ENCODE peak calls at places on chromosomes 6 and 20, in eight cellular contexts. One of them, this sample, is unnamed.

GRCh38 chr6:46626228-46626909 is 26.2 kb downstream of the CYP39A1 start:
- DNase-seq in Panc1: no peak
- DNase-seq in hepatocyte: peak; percentile 24
- DNase-seq in heart left ventricle: no peak
- DNase-seq in mucosa of descending colon: no peak
- DNase-seq in ascending aorta: no peak
- DNase-seq in astrocyte: no peak
- DNase-seq in thoracic aorta: no peak
- DNase-seq in this sample: no peak

GRCh38 chr6:43907789-43908472 is 137.9 kb downstream of the VEGFA start:
- DNase-seq in Panc1: no peak
- DNase-seq in hepatocyte: no peak
- DNase-seq in heart left ventricle: peak; percentile 77
- DNase-seq in mucosa of descending colon: no peak
- DNase-seq in ascending aorta: no peak
- DNase-seq in astrocyte: no peak
- DNase-seq in thoracic aorta: no peak
- DNase-seq in this sample: no peak

GRCh38 chr6:18432180-18432579 is 45.0 kb downstream of the RNF144B start:
- DNase-seq in Panc1: peak; percentile 22
- DNase-seq in hepatocyte: no peak
- DNase-seq in heart left ventricle: no peak
- DNase-seq in mucosa of descending colon: no peak
- DNase-seq in ascending aorta: no peak
- DNase-seq in astrocyte: peak; percentile 70
- DNase-seq in thoracic aorta: no peak
- DNase-seq in this sample: no peak

GRCh38 chr6:12849420-12850200 is 133.0 kb downstream of the PHACTR1 start:
- DNase-seq in Panc1: no peak
- DNase-seq in hepatocyte: no peak
- DNase-seq in heart left ventricle: no peak
- DNase-seq in mucosa of descending colon: no peak
- DNase-seq in ascending aorta: no peak
- DNase-seq in astrocyte: peak; percentile 12
- DNase-seq in thoracic aorta: no peak
- DNase-seq in this sample: no peak

GRCh38 chr20:49187330-49188100 is 619 bp downstream of the STAU1 start:
- DNase-seq in Panc1: no peak
- DNase-seq in hepatocyte: peak; percentile 59
- DNase-seq in heart left ventricle: no peak
- DNase-seq in mucosa of descending colon: no peak
- DNase-seq in ascending aorta: no peak
- DNase-seq in astrocyte: no peak
- DNase-seq in thoracic aorta: no peak
- DNase-seq in this sample: no peak

GRCh38 chr6:158960046-158960445 is 40.0 kb downstream of the RSPH3 start:
- DNase-seq in Panc1: no peak
- DNase-seq in hepatocyte: no peak
- DNase-seq in heart left ventricle: no peak
- DNase-seq in mucosa of descending colon: no peak
- DNase-seq in ascending aorta: no peak
- DNase-seq in astrocyte: no peak
- DNase-seq in thoracic aorta: no peak
- DNase-seq in this sample: no peak

GRCh38 chr20:20411382-20411781 is 43.5 kb downstream of the INSM1 start:
- DNase-seq in Panc1: no peak
- DNase-seq in hepatocyte: no peak
- DNase-seq in heart left ventricle: no peak
- DNase-seq in mucosa of descending colon: no peak
- DNase-seq in ascending aorta: no peak
- DNase-seq in astrocyte: no peak
- DNase-seq in thoracic aorta: no peak
- DNase-seq in this sample: no peak

GRCh38 chr6:147298461-147298860 is 94.2 kb downstream of the STXBP5 start:
- DNase-seq in Panc1: no peak
- DNase-seq in hepatocyte: no peak
- DNase-seq in heart left ventricle: no peak
- DNase-seq in mucosa of descending colon: no peak
- DNase-seq in ascending aorta: no peak
- DNase-seq in astrocyte: no peak
- DNase-seq in thoracic aorta: no peak
- DNase-seq in this sample: no peak

GRCh38 chr6:166446567-166447065 is 63.9 kb upstream of the MPC1 start:
- DNase-seq in Panc1: no peak
- DNase-seq in hepatocyte: peak; percentile 64
- DNase-seq in heart left ventricle: no peak
- DNase-seq in mucosa of descending colon: no peak
- DNase-seq in ascending aorta: no peak
- DNase-seq in astrocyte: no peak
- DNase-seq in thoracic aorta: no peak
- DNase-seq in this sample: no peak

GRCh38 chr20:45345104-45345936 is 2.9 kb downstream of the SDC4 start:
- DNase-seq in Panc1: no peak
- DNase-seq in hepatocyte: no peak
- DNase-seq in heart left ventricle: no peak
- DNase-seq in mucosa of descending colon: peak; percentile 77
- DNase-seq in ascending aorta: no peak
- DNase-seq in astrocyte: no peak
- DNase-seq in thoracic aorta: no peak
- DNase-seq in this sample: peak; percentile 90

DNA sequence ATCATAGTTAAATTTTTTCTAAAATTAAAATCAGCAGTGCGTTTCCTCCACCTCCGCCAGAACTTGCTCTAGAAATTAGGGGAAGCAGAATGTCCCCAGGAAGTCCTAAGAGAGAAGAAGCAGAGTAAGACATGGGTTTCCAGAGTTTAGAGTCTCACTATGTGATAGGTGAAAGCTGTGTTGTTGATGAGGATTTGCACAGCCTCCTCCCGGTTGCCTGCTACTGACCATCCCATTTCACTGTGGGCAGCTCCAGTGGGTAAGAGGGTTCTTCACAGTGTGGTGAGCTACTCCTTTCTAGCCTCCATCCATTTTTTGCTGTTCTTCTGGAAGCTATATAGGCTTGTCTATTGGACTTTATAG is 13.3 kb downstream of the UST start:
- DNase-seq in Panc1: no peak
- DNase-seq in hepatocyte: no peak
- DNase-seq in heart left ventricle: no peak
- DNase-seq in mucosa of descending colon: no peak
- DNase-seq in ascending aorta: no peak
- DNase-seq in astrocyte: no peak
- DNase-seq in thoracic aorta: no peak
- DNase-seq in this sample: no peak
- H3K36me3 ChIP-seq in Panc1: no peaks in the 10 kb centered on the region
- H3K36me3 ChIP-seq in hepatocyte: no peaks in the 10 kb centered on the region
- H3K36me3 ChIP-seq in heart left ventricle: no peaks in the 10 kb centered on the region
- H3K36me3 ChIP-seq in mucosa of descending colon: no peaks in the 10 kb centered on the region
- H3K36me3 ChIP-seq in ascending aorta: no peaks in the 10 kb centered on the region
- H3K36me3 ChIP-seq in astrocyte: no peaks in the 10 kb centered on the region
- H3K36me3 ChIP-seq in thoracic aorta: no peaks in the 10 kb centered on the region
- H3K36me3 ChIP-seq in this sample: no peaks in the 10 kb centered on the region

GRCh38 chr6:21596379-21597242 is 3.1 kb downstream of the SOX4 start:
- DNase-seq in Panc1: no peak
- DNase-seq in hepatocyte: peak; percentile 57
- DNase-seq in heart left ventricle: peak; percentile 69
- DNase-seq in mucosa of descending colon: peak; percentile 68
- DNase-seq in ascending aorta: peak; percentile 80
- DNase-seq in astrocyte: peak; percentile 56
- DNase-seq in thoracic aorta: peak; percentile 7
- DNase-seq in this sample: peak; percentile 62
- TF ChIP-seq CTCF in Panc1: peak; percentile 64
- TF ChIP-seq CTCF in hepatocyte: peak; percentile 62
- TF ChIP-seq CTCF in heart left ventricle: peak; percentile 44
- TF ChIP-seq CTCF in mucosa of descending colon: peak; percentile 32
- TF ChIP-seq CTCF in ascending aorta: peak; percentile 52
- TF ChIP-seq CTCF in astrocyte: peak; percentile 47
- TF ChIP-seq CTCF in thoracic aorta: peak; percentile 40
- TF ChIP-seq CTCF in this sample: peak; percentile 55

DNA sequence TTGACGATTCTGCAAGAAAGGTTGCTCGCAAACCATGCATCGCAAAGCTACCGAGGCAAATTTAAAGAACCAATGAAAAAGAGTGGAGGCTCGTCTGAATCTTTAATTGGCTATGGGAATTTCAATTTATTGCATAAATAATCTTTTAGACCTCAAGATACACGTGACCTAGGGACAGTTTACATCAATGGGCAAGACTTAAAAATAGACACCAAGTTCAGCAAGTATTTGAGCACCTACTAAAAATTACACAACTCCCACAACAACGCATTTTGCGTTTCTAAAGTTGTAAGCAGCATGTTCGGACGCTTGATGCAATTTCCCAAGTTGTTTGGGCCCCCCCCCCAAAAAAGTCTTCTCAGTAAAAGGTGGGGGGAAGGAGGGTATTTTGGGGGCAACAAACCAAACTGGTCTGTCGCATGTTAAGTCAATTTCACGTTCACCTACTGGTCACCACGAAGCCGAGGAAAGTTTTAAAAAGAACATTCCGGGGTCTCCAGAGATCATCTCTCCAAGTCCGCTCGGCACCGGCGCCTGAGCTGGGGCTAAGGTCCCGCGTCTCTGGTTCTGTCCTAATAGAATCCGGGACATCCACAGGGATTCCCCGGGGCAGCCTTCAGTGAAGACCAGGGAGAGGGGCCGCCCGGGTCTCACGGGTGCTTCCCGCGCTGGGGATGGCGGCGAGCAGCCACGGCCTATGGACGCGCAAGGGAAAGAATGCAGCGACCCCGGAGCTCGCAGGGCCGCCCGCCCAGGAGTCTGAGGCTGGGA is 814 bp downstream of the SNX5 start:
- DNase-seq in Panc1: peak; percentile 22
- DNase-seq in hepatocyte: no peak
- DNase-seq in heart left ventricle: no peak
- DNase-seq in mucosa of descending colon: no peak
- DNase-seq in ascending aorta: no peak
- DNase-seq in astrocyte: peak; percentile 53
- DNase-seq in thoracic aorta: no peak
- DNase-seq in this sample: no peak
- H3K36me3 ChIP-seq in Panc1: peaks cover 10% of the 10 kb centered on the region
- H3K36me3 ChIP-seq in hepatocyte: no peaks in the 10 kb centered on the region
- H3K36me3 ChIP-seq in heart left ventricle: no peaks in the 10 kb centered on the region
- H3K36me3 ChIP-seq in mucosa of descending colon: no peaks in the 10 kb centered on the region
- H3K36me3 ChIP-seq in ascending aorta: no peaks in the 10 kb centered on the region
- H3K36me3 ChIP-seq in astrocyte: peaks cover 6% of the 10 kb centered on the region
- H3K36me3 ChIP-seq in thoracic aorta: no peaks in the 10 kb centered on the region
- H3K36me3 ChIP-seq in this sample: no peaks in the 10 kb centered on the region

GRCh38 chr6:119127627-119128026 is 49.2 kb upstream of the FAM184A start:
- DNase-seq in Panc1: no peak
- DNase-seq in hepatocyte: no peak
- DNase-seq in heart left ventricle: no peak
- DNase-seq in mucosa of descending colon: no peak
- DNase-seq in ascending aorta: no peak
- DNase-seq in astrocyte: no peak
- DNase-seq in thoracic aorta: no peak
- DNase-seq in this sample: no peak

GRCh38 chr6:119129968-119130484 is 51.6 kb upstream of the FAM184A start:
- DNase-seq in Panc1: peak; percentile 88
- DNase-seq in hepatocyte: no peak
- DNase-seq in heart left ventricle: no peak
- DNase-seq in mucosa of descending colon: no peak
- DNase-seq in ascending aorta: no peak
- DNase-seq in astrocyte: peak; percentile 74
- DNase-seq in thoracic aorta: no peak
- DNase-seq in this sample: no peak

GRCh38 chr6:119128252-119128912 is 49.9 kb upstream of the FAM184A start:
- DNase-seq in Panc1: no peak
- DNase-seq in hepatocyte: no peak
- DNase-seq in heart left ventricle: no peak
- DNase-seq in mucosa of descending colon: no peak
- DNase-seq in ascending aorta: no peak
- DNase-seq in astrocyte: no peak
- DNase-seq in thoracic aorta: no peak
- DNase-seq in this sample: no peak

GRCh38 chr6:119126826-119127225 is 48.4 kb upstream of the FAM184A start:
- DNase-seq in Panc1: no peak
- DNase-seq in hepatocyte: no peak
- DNase-seq in heart left ventricle: no peak
- DNase-seq in mucosa of descending colon: no peak
- DNase-seq in ascending aorta: no peak
- DNase-seq in astrocyte: no peak
- DNase-seq in thoracic aorta: no peak
- DNase-seq in this sample: no peak

DNA sequence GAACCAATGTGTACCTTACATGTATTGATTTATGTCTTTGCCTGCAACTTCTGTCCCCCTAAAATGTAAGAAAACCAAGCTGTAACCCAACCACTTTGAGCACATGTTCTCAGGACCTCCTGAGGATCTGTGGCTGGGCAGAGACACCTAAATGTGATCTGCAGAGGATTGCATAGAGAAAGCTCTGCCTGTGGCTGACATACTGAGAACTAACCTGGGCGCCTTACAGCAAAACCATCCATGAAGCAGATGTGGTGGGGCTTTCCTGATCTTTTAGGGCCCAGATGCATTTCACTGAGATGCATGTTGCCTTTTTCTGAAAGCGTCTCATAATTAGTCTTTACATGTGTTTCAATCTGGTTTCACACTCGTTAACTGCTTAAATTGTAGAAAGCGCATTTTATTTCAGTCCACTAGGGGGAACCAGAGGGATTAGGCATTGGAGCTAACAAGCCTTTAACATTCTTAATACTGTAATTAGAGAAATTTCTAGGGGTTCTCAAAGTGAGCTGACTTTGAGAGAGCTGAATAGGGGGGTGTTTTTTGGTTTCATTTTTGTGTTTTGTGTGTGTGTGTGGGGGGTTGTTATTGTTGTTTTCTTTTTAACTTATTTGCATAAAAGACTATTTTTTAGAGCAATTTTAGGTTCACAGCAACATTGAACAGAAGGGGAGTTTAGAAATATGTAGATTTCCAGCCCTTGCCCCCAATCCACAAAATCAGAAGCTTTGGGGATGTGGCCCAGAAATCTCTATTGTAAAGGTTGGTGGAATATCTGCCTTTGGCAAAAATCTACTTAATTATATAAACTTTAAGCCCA is 50.9 kb upstream of the FAM184A start:
- DNase-seq in Panc1: peak; percentile 56
- DNase-seq in hepatocyte: peak; percentile 83
- DNase-seq in heart left ventricle: no peak
- DNase-seq in mucosa of descending colon: no peak
- DNase-seq in ascending aorta: no peak
- DNase-seq in astrocyte: peak; percentile 56
- DNase-seq in thoracic aorta: no peak
- DNase-seq in this sample: no peak
- TF ChIP-seq CTCF in Panc1: peak; percentile 95
- TF ChIP-seq CTCF in hepatocyte: peak; percentile 85
- TF ChIP-seq CTCF in heart left ventricle: peak; percentile 80
- TF ChIP-seq CTCF in mucosa of descending colon: peak; percentile 62
- TF ChIP-seq CTCF in ascending aorta: peak; percentile 85
- TF ChIP-seq CTCF in astrocyte: peak; percentile 94
- TF ChIP-seq CTCF in thoracic aorta: peak; percentile 83
- TF ChIP-seq CTCF in this sample: peak; percentile 65

This sample was measured in breast epithelium.